ENCODE peak calls at places on chromosomes 11 and 22, in five cellular contexts. J is right lobe of liver, N is esophagus squamous epithelium, B is NCI-H82, W is GM04504. A is an unnamed sample.

GRCh38 chr22:32478994-32479393 is 4.4 kb downstream of the FBXO7 start:
- DNase-seq in J (no peak), N (no peak), B (no peak), W (no peak), A (no peak)

GRCh38 chr22:47196881-47197701 is 434.6 kb downstream of the TBC1D22A start:
- DNase-seq in J (no peak), N (no peak), B (no peak), W (no peak), A (no peak)

GRCh38 chr22:45892681-45893461 is 84.1 kb downstream of the WNT7B start:
- DNase-seq in J (peak), N (no peak), B (no peak), W (no peak), A (peak)

GRCh38 chr11:94895451-94895850 is 77.9 kb downstream of the CWC15 start:
- DNase-seq in J (no peak), N (no peak), B (no peak), W (no peak), A (no peak)

GRCh38 chr11:112195906-112196305 is 20.6 kb downstream of the BCO2 start:
- DNase-seq in J (no peak), N (no peak), B (peak), W (no peak), A (no peak)

GRCh38 chr11:30741039-30741550 is 154.9 kb upstream of the MPPED2 start:
- DNase-seq in J (no peak), N (no peak), B (no peak), W (peak), A (no peak)

GRCh38 chr22:46734830-46735453 is 3.1 kb downstream of the CERK start:
- DNase-seq in J (peak), N (no peak), B (no peak), W (no peak), A (no peak)

GRCh38 chr11:2348986-2349385 is 28.1 kb upstream of the CD81 start:
- DNase-seq in J (no peak), N (no peak), B (no peak), W (no peak), A (no peak)

GRCh38 chr11:122652495-122652894 is 3.0 kb upstream of the UBASH3B start:
- DNase-seq in J (no peak), N (no peak), B (no peak), W (no peak), A (no peak)

GRCh38 chr11:18235394-18235926 is 1.1 kb downstream of the SAA4 start:
- DNase-seq in J (no peak), N (no peak), B (no peak), W (no peak), A (no peak)

GRCh38 chr11:96256604-96257003 is 86.4 kb downstream of the MAML2 start:
- DNase-seq in J (no peak), N (no peak), B (no peak), W (no peak), A (no peak)

GRCh38 chr22:19277785-19278184 is 13.7 kb downstream of the CLTCL1 start:
- DNase-seq in J (no peak), N (no peak), B (no peak), W (no peak), A (no peak)

GRCh38 chr11:7348432-7349298 is 97.0 kb downstream of the SYT9 start:
- DNase-seq in J (no peak), N (no peak), B (peak), W (no peak), A (no peak)

GRCh38 chr22:32165692-32166091 is 6.6 kb upstream of the C22orf42 start:
- DNase-seq in J (no peak), N (no peak), B (no peak), W (no peak), A (no peak)

GRCh38 chr11:64292458-64293254 is 1.6 kb downstream of the KCNK4 start:
- DNase-seq in J (no peak), N (no peak), B (no peak), W (no peak), A (no peak)

GRCh38 chr22:17368144-17368726 is 1.0 kb upstream of the CECR2 start:
- DNase-seq in J (no peak), N (no peak), B (no peak), W (no peak), A (no peak)

GRCh38 chr11:38543311-38543710 is 1945.3 kb upstream of the RAG2 start:
- DNase-seq in J (no peak), N (no peak), B (no peak), W (no peak), A (no peak)

GRCh38 chr11:134521452-134522289 is 109.6 kb upstream of the B3GAT1 start:
- DNase-seq in J (peak), N (no peak), B (no peak), W (no peak), A (peak)

GRCh38 chr11:8596504-8597046 is 2.5 kb upstream of the STK33 start:
- DNase-seq in J (no peak), N (no peak), B (no peak), W (no peak), A (no peak)

GRCh38 chr11:926341-926916 is 759 bp downstream of the AP2A2 start:
- DNase-seq in J (no peak), N (no peak), B (peak), W (no peak), A (peak)

A was measured in psoas muscle.